ENCODE peak calls at places on chromosome 18, in ten cellular contexts. G, K, T, J, O, L, E, P, C and W are unnamed samples.
A peak's percentile ranks its signal among the peaks of the same experiment; 100 is the strongest.

GRCh38 chr18:6648581-6648980 is 80.9 kb upstream of the ARHGAP28 start:
- DNase-seq in O (no peak), J (no peak), T (no peak), L (peak; percentile 13), P (no peak), K (no peak), G (no peak), C (no peak), E (no peak), W (no peak)

GRCh38 chr18:23645561-23645960 is 17.1 kb downstream of the ANKRD29 start:
- DNase-seq in P (no peak), G (no peak), L (no peak), K (no peak), E (no peak), J (no peak), O (no peak), T (no peak), C (no peak), W (no peak)

GRCh38 chr18:58666176-58666575 is 5.1 kb upstream of the MALT1 start:
- DNase-seq in E (no peak), T (no peak), J (no peak), L (peak; percentile 77), G (no peak), O (no peak), P (no peak), K (no peak), C (no peak), W (no peak)

GRCh38 chr18:6741290-6741689 is 11.8 kb downstream of the ARHGAP28 start:
- DNase-seq in O (peak; percentile 73), C (no peak), L (peak; percentile 91), G (no peak), J (peak; percentile 98), E (no peak), K (no peak), P (no peak), T (peak; percentile 23), W (no peak)

GRCh38 chr18:64546451-64546850 is 397.6 kb upstream of the LINC00305 start:
- DNase-seq in O (no peak), E (no peak), P (no peak), C (no peak), J (no peak), T (no peak), G (no peak), K (no peak), L (no peak), W (no peak)

GRCh38 chr18:9516437-9517064 is 41.2 kb downstream of the RALBP1 start:
- DNase-seq in G (no peak), C (no peak), T (peak; percentile 57), P (no peak), L (peak; percentile 79), J (peak; percentile 60), O (no peak), E (no peak), K (no peak), W (peak; percentile 8)

GRCh38 chr18:76468345-76469275 is 26.4 kb downstream of the ZNF516 start:
- DNase-seq in L (no peak), C (no peak), O (no peak), P (no peak), J (no peak), K (no peak), T (no peak), E (no peak), G (no peak), W (no peak)

GRCh38 chr18:45084207-45084606 is 403.5 kb downstream of the SETBP1 start:
- DNase-seq in G (no peak), K (no peak), C (no peak), T (no peak), E (no peak), O (no peak), J (no peak), L (no peak), P (no peak), W (no peak)

GRCh38 chr18:72848534-72849237 is 19.1 kb downstream of the NETO1 start:
- DNase-seq in L (peak; percentile 88), P (no peak), K (peak; percentile 24), G (no peak), T (no peak), O (no peak), E (no peak), C (no peak), J (no peak), W (no peak)

GRCh38 chr18:72843743-72844142 is 24.0 kb downstream of the NETO1 start:
- DNase-seq in E (no peak), T (no peak), O (no peak), K (no peak), J (no peak), G (no peak), C (no peak), L (no peak), P (no peak), W (no peak)

GRCh38 chr18:72847134-72847533 is 20.7 kb downstream of the NETO1 start:
- DNase-seq in T (no peak), G (no peak), O (no peak), J (no peak), P (no peak), L (peak; percentile 58), C (no peak), E (no peak), K (no peak), W (no peak)

GRCh38 chr18:72847771-72848170 is 20.0 kb downstream of the NETO1 start:
- DNase-seq in J (no peak), P (no peak), L (no peak), K (no peak), E (no peak), C (no peak), T (no peak), O (no peak), G (no peak), W (no peak)

DNA sequence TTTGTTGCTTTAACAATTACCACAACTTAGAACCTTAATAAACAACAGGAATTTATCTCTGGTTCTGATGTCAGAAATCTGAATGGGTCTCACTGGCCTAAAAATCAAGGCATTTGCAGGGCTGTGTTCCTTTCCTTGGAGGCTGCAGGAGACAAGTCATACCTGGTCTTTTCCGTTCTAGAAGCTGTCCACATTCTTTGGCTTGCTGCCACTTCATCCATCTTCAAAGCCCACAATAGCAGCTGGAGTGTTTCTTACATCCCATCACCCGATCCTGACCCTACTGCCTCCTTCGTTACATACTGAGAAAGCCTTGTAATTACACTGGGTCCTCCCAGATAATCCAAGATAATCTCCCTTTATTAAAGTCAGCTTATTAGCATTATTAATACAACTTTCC is 18.1 kb downstream of the NETO1 start:
- DNase-seq in G (no peak), E (no peak), C (no peak), P (no peak), T (no peak), L (peak; percentile 40), K (no peak), O (no peak), J (no peak), W (no peak)
- TF ChIP-seq CTCF in G (no peak), E (no peak), C (no peak), P (no peak), T (no peak), L (no peak), K (no peak), O (no peak), J (no peak), W (no peak)

GRCh38 chr18:61582205-61582710 is 249.0 kb downstream of the CDH20 start:
- DNase-seq in L (no peak), C (no peak), J (no peak), K (no peak), T (no peak), O (no peak), G (peak; percentile 45), P (no peak), E (peak; percentile 61), W (no peak)
- TF ChIP-seq CTCF in L (no peak), C (no peak), J (no peak), K (peak; percentile 48), T (no peak), O (peak; percentile 3), G (no peak), P (peak; percentile 48), E (peak; percentile 11), W (peak; percentile 56)

DNA sequence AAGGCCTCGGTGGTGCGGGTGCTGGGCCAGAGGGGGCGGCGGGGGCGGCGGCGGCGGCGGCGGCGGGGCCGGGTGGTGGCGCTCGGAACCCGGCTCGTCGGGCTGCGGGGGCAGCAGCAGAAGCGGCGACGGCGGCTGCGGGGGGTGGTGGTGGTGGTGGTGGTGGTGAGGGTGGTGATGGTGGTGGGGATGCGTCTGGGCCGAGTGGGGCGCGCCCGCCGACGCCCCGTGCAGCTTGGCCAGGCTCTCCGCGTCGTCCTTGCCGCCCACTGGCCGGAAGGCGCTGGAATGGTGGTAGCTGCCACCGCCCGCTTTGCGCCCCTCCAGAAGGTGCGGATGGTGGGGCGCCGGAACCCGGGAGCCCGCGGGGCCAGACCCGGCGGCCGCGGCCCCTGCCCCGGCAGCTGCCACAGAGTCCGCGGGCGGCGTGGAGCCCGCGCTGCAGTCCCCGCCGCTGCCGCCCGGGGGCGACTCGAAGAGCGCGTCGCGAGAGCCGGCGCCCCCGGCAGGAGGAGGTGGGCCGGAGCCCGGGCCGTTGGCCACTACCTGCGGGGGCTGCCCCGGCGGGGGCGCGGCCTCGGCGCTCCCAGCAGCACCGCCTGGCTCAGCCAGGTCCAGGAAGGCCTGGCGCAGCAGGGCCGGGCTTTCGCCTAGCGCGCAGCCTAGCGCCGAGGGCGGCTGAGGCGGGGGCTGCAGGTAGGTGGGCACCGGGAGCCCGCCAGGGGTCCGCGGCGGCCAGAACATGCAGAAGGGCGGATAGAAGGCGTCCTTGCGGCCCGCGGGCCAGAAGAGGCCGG is 4.2 kb downstream of the SKOR2 start:
- DNase-seq in O (no peak), E (no peak), C (no peak), K (no peak), J (no peak), G (no peak), P (peak; percentile 76), L (no peak), T (no peak), W (peak; percentile 5)
- TF ChIP-seq CTCF in O (no peak), E (no peak), C (peak; percentile 11), K (no peak), J (no peak), G (peak; percentile 47), P (peak; percentile 87), L (no peak), T (no peak), W (peak; percentile 59)

GRCh38 chr18:53147472-53147871 is 807.5 kb downstream of the DCC start:
- DNase-seq in L (no peak), J (no peak), E (no peak), P (no peak), O (no peak), K (no peak), G (no peak), T (no peak), C (no peak), W (no peak)

GRCh38 chr18:53152478-53152877 is 812.5 kb downstream of the DCC start:
- DNase-seq in J (no peak), C (no peak), K (no peak), G (no peak), E (no peak), O (no peak), P (no peak), T (no peak), L (no peak), W (no peak)

GRCh38 chr18:53153800-53154199 is 813.8 kb downstream of the DCC start:
- DNase-seq in T (no peak), J (no peak), K (no peak), G (no peak), C (no peak), L (no peak), O (no peak), P (no peak), E (no peak), W (no peak)

GRCh38 chr18:53148056-53148574 is 808.1 kb downstream of the DCC start:
- DNase-seq in K (no peak), L (no peak), C (no peak), J (no peak), P (no peak), G (no peak), E (no peak), T (no peak), O (no peak), W (no peak)

GRCh38 chr18:53153281-53153680 is 813.3 kb downstream of the DCC start:
- DNase-seq in P (peak; percentile 60), E (no peak), K (no peak), C (no peak), G (no peak), O (no peak), L (peak; percentile 6), T (peak; percentile 1), J (peak; percentile 0), W (peak; percentile 16)
- TF ChIP-seq CTCF in P (peak; percentile 81), E (no peak), K (no peak), C (no peak), G (peak; percentile 16), O (no peak), L (peak; percentile 44), T (no peak), J (peak; percentile 3), W (peak; percentile 37)